ENCODE peak calls at places on chromosome 12, in seven cellular contexts. Z is H9, W is PC-3, X is foreskin fibroblast, F is IMR-90, S is fibroblast of the aortic adventitia, E is esophagus muscularis mucosa. B is an unnamed sample.

GRCh38 chr12:26728205-26729050 is 104.6 kb downstream of the ITPR2 start:
- DNase-seq in Z (no peak), W (no peak), F (no peak), E (no peak), X (no peak), S (no peak), B (peak)

GRCh38 chr12:21773263-21773741 is 1.2 kb downstream of the KCNJ8 start:
- DNase-seq in Z (peak), F (peak), W (peak), X (no peak), S (peak), E (no peak), B (no peak)

GRCh38 chr12:45762185-45763110 is 32.9 kb downstream of the ARID2 start:
- DNase-seq in S (peak), W (peak), E (no peak), X (peak), Z (no peak), F (peak), B (peak)

GRCh38 chr12:102690267-102690666 is 209.9 kb upstream of the IGF1 start:
- DNase-seq in X (no peak), W (no peak), E (no peak), F (no peak), S (no peak), Z (no peak), B (no peak)

GRCh38 chr12:32609966-32610365 is 69.1 kb upstream of the DNM1L start:
- DNase-seq in W (no peak), F (no peak), X (no peak), E (no peak), S (no peak), Z (no peak), B (peak)

GRCh38 chr12:76666272-76666845 is 97.6 kb upstream of the ZDHHC17 start:
- DNase-seq in E (no peak), S (no peak), W (no peak), Z (no peak), X (no peak), F (no peak), B (no peak)

GRCh38 chr12:24617471-24617870 is 331.4 kb downstream of the BCAT1 start:
- DNase-seq in X (peak), F (peak), E (no peak), S (peak), Z (no peak), W (no peak), B (no peak)

GRCh38 chr12:124720687-124721500 is 142.8 kb downstream of the SCARB1 start:
- DNase-seq in F (peak), E (no peak), S (peak), Z (no peak), W (peak), X (peak), B (no peak)

GRCh38 chr12:18153826-18154225 is 63.8 kb upstream of the RERGL start:
- DNase-seq in E (no peak), Z (no peak), W (no peak), X (no peak), F (no peak), S (no peak), B (no peak)

GRCh38 chr12:18160901-18161300 is 70.9 kb upstream of the RERGL start:
- DNase-seq in W (no peak), Z (no peak), F (no peak), S (no peak), X (no peak), E (no peak), B (no peak)

GRCh38 chr12:18158774-18159557 is 69.0 kb upstream of the RERGL start:
- DNase-seq in F (peak), X (no peak), S (peak), E (no peak), W (peak), Z (peak), B (peak)
- TF ChIP-seq CTCF in F (peak), X (peak), S (peak), E (peak), W (peak), Z (peak), B (peak)

DNA sequence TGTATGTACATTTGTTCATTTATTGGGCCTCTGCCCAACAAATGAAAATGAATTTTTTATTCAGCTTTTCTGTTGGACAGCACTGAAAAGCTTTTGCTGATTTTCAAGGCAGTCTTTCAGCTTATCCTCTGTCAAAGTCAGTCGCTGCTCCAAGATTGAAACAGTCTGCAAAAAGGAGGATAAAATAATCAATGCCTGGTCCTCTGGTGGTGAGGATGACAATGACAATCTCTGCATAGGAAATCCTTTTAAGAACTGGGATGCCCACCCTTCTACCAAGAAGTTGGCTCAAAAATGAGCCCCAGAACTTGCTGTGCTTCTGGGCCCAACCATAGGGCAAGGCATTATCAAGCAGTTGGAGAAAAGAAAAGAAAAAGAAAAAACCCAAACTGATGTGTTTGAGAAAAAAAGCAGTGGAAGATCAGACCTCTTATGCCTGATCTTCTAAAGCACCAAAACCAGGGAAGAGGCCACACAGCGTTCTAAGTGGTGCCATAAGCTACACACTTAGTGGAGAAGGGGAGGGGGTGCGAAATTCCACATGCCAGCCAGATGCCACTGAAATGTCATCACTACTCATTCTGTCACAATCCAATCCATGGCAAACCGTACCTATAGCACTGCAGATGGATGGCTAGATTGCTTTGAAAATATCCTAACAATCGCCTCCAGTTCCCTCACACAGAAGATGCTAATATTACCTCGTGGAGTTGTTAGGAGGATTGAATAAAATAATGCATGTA is 69.0 kb upstream of the DUSP6 start:
- DNase-seq in E (peak), W (no peak), S (no peak), F (no peak), X (no peak), Z (no peak), B (no peak)
- TF ChIP-seq CTCF in E (no peak), W (peak), S (peak), F (no peak), X (no peak), Z (peak), B (no peak)

DNA sequence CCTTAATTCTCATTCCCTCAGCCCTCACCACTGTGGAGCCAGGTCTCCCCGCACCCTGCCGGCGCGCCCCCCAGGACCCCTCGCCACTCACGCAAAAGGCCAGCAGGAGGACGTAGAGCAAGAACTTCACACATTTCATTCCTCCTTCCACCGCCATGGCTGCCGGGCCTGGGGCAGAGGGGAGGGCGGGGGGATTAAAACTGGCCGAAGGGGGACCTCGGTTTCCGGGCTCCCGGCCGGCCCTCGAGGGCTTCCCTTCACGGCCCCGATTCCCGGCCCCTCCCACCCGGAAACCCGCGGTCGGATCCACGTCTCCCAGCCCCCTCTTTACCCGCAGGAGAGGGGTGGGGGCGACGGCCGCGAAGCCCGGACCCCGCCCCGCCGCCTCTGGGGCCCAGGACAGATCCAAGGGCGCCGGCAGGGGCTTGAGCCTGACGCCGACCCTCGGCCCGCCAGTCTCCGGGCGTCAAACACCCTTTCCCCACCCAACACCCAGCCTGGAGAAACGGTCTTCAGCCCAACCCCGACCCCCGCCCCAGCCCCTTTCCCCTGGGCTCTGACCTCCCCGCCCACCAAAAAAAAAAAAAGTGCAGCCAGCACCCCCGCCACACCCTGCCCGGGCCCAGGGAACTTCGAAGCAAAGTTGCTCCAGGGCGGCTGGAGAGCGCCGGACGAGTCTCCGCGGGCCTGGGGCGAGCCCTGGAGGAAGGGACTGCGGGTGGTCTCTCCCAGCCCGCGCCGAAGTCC is 451 bp downstream of the CD63 start:
- DNase-seq in Z (no peak), E (no peak), F (peak), X (no peak), S (peak), W (peak), B (peak)
- TF ChIP-seq CTCF in Z (no peak), E (no peak), F (no peak), X (no peak), S (no peak), W (no peak), B (no peak)

GRCh38 chr12:55829967-55830600 is 697 bp upstream of the DNAJC14 start:
- DNase-seq in W (peak), X (no peak), E (no peak), F (no peak), Z (peak), S (no peak), B (peak)
- TF ChIP-seq CTCF in W (no peak), X (no peak), E (no peak), F (peak), Z (no peak), S (no peak), B (no peak)

GRCh38 chr12:1591029-1591428 is 3.4 kb downstream of the FBXL14 start:
- DNase-seq in X (no peak), S (no peak), F (no peak), W (peak), Z (no peak), E (no peak), B (peak)
- TF ChIP-seq CTCF in X (no peak), S (peak), F (peak), W (peak), Z (no peak), E (no peak), B (no peak)

B was measured in GM12865.